ENCODE peak calls at places on chromosomes 3 and 15, in ten cellular contexts. X is uterus; U is AG09309; S is natural killer cell; C is naive thymus-derived CD8-positive, alpha-beta T cell; J is H4; N is HuH-7; W is PC-9; F is occipital lobe; K is AG08396. G is an unnamed sample.

GRCh38 chr3:127496256-127496655 is 94.3 kb downstream of the TPRA1 start:
- DNase-seq in S (no peak), C (no peak), W (no peak), J (no peak), K (no peak), N (no peak), F (no peak), X (no peak), U (no peak), G (no peak)

GRCh38 chr3:72702390-72702789 is 145.9 kb downstream of the SHQ1 start:
- DNase-seq in J (no peak), C (no peak), F (no peak), U (no peak), W (no peak), X (no peak), K (no peak), S (no peak), N (no peak), G (no peak)

GRCh38 chr15:67259375-67259774 is 4.8 kb downstream of the IQCH start:
- DNase-seq in J (no peak), K (no peak), S (no peak), U (no peak), F (no peak), X (no peak), W (no peak), C (no peak), N (no peak), G (no peak)

GRCh38 chr3:55828712-55829111 is 341.6 kb upstream of the WNT5A start:
- DNase-seq in K (no peak), X (no peak), U (peak), S (no peak), N (no peak), F (no peak), W (no peak), J (no peak), C (no peak), G (no peak)

GRCh38 chr15:85500060-85500708 is 119.8 kb downstream of the AKAP13 start:
- DNase-seq in U (no peak), W (no peak), S (no peak), K (no peak), N (no peak), J (no peak), X (no peak), C (no peak), F (no peak), G (peak)

GRCh38 chr3:183330881-183331280 is 77.8 kb downstream of the B3GNT5 start:
- DNase-seq in C (no peak), F (no peak), S (no peak), N (no peak), W (no peak), X (no peak), U (no peak), K (no peak), J (no peak), G (no peak)

GRCh38 chr3:185112186-185112585 is 40.7 kb downstream of the C3orf70 start:
- DNase-seq in N (no peak), U (no peak), W (no peak), F (no peak), J (no peak), S (no peak), C (no peak), K (no peak), X (no peak), G (no peak)

GRCh38 chr15:60695713-60696522 is 217.0 kb upstream of the ICE2 start:
- DNase-seq in K (no peak), X (no peak), F (no peak), W (no peak), J (no peak), C (no peak), S (no peak), N (no peak), U (no peak), G (no peak)

GRCh38 chr3:159914421-159914820 is 74.2 kb upstream of the IL12A start:
- DNase-seq in U (no peak), S (no peak), J (no peak), X (no peak), W (no peak), K (no peak), F (no peak), N (no peak), C (no peak), G (no peak)

GRCh38 chr3:73060302-73060723 is 1.1 kb upstream of the EBLN2 start:
- DNase-seq in J (no peak), K (no peak), F (no peak), U (peak), C (no peak), N (no peak), W (no peak), X (no peak), S (no peak), G (no peak)

GRCh38 chr3:35849963-35850362 is 210.6 kb downstream of the ARPP21 start:
- DNase-seq in F (no peak), U (no peak), W (no peak), S (no peak), J (no peak), K (no peak), N (no peak), X (no peak), C (no peak), G (no peak)

GRCh38 chr15:81911572-81911971 is 134.2 kb downstream of the MEX3B start:
- DNase-seq in K (no peak), U (no peak), W (no peak), N (no peak), S (no peak), C (no peak), J (no peak), X (no peak), F (no peak), G (no peak)

GRCh38 chr3:133258358-133258757 is 141.5 kb upstream of the BFSP2 start:
- DNase-seq in C (no peak), F (no peak), X (no peak), J (no peak), S (no peak), N (no peak), K (no peak), U (no peak), W (no peak), G (no peak)

GRCh38 chr15:73770049-73770448 is 16.9 kb upstream of the INSYN1 start:
- DNase-seq in N (no peak), W (no peak), C (no peak), X (no peak), J (no peak), K (no peak), U (no peak), S (no peak), F (no peak), G (no peak)

GRCh38 chr3:126057936-126058335 is 26.0 kb downstream of the SLC41A3 start:
- DNase-seq in J (no peak), U (no peak), W (no peak), X (no peak), F (no peak), N (no peak), K (no peak), C (no peak), S (no peak), G (no peak)

GRCh38 chr3:53846134-53846850 is at the start of the genes CHDH and IL17RB:
- DNase-seq in C (no peak), S (no peak), N (peak), W (no peak), X (peak), U (no peak), F (peak), J (no peak), K (peak), G (no peak)

GRCh38 chr15:29141206-29141907 is 128.3 kb downstream of the NSMCE3 start:
- DNase-seq in X (no peak), S (no peak), J (no peak), C (peak), K (no peak), F (no peak), U (no peak), W (no peak), N (no peak), G (no peak)

GRCh38 chr3:58358092-58358491 is 25.4 kb downstream of the PXK start:
- DNase-seq in J (no peak), N (no peak), S (no peak), X (no peak), C (no peak), F (no peak), W (no peak), U (no peak), K (no peak), G (no peak)

GRCh38 chr3:106692624-106693023 is 684.6 kb upstream of the CCDC54 start:
- DNase-seq in C (no peak), F (no peak), X (no peak), W (no peak), J (no peak), N (no peak), K (no peak), S (no peak), U (no peak), G (no peak)

GRCh38 chr3:181710581-181711255 is 1.0 kb upstream of the SOX2 start:
- DNase-seq in S (no peak), J (no peak), U (no peak), C (no peak), K (no peak), X (no peak), F (no peak), N (no peak), W (peak), G (no peak)

GRCh38 chr3:133895208-133896001 is at the start of gene RAB6B:
- DNase-seq in N (peak), U (no peak), C (no peak), F (peak), J (no peak), X (no peak), S (no peak), K (peak), W (no peak), G (no peak)

GRCh38 chr15:72389231-72389630 is 8.9 kb upstream of the TMEM202 start:
- DNase-seq in S (no peak), J (no peak), C (no peak), W (no peak), N (no peak), K (no peak), X (no peak), F (no peak), U (no peak), G (no peak)

GRCh38 chr3:152243301-152243711 is 25.4 kb upstream of the MBNL1 start:
- DNase-seq in K (no peak), W (no peak), X (no peak), N (no peak), S (no peak), F (no peak), J (no peak), C (no peak), U (no peak), G (peak)

GRCh38 chr15:36779744-36780408 is 200.4 kb downstream of the CDIN1 start:
- DNase-seq in F (no peak), U (no peak), N (no peak), X (no peak), K (no peak), W (no peak), J (no peak), S (no peak), C (no peak), G (no peak)

G was measured in naive B cell.